ENCODE peak calls at places on chromosomes 11 and 22, in four cellular contexts. One of them, this sample, is unnamed.

GRCh38 chr11:70352074-70352473 is 46.3 kb upstream of the CTTN start:
- DNase-seq in PC-3: no peak
- DNase-seq in tibial nerve: no peak
- DNase-seq in GM23338: no peak
- DNase-seq in this sample: no peak

GRCh38 chr22:27252282-27253049 is 549.1 kb downstream of the MN1 start:
- DNase-seq in PC-3: peak; percentile 15
- DNase-seq in tibial nerve: no peak
- DNase-seq in GM23338: no peak
- DNase-seq in this sample: no peak

GRCh38 chr22:39363751-39364484 is 14.1 kb downstream of the SYNGR1 start:
- DNase-seq in PC-3: no peak
- DNase-seq in tibial nerve: no peak
- DNase-seq in GM23338: no peak
- DNase-seq in this sample: no peak

GRCh38 chr11:111359223-111360149 is 19.6 kb downstream of the POU2AF1 start:
- DNase-seq in PC-3: no peak
- DNase-seq in tibial nerve: no peak
- DNase-seq in GM23338: no peak
- DNase-seq in this sample: no peak

GRCh38 chr11:19766206-19766605 is 53.6 kb downstream of the NAV2 start:
- DNase-seq in PC-3: no peak
- DNase-seq in tibial nerve: no peak
- DNase-seq in GM23338: no peak
- DNase-seq in this sample: no peak

GRCh38 chr22:19871023-19871844 is 16.6 kb upstream of the GNB1L start:
- DNase-seq in PC-3: no peak
- DNase-seq in tibial nerve: peak; percentile 1
- DNase-seq in GM23338: no peak
- DNase-seq in this sample: no peak

GRCh38 chr22:36052505-36052941 is 23.9 kb upstream of the RBFOX2 start:
- DNase-seq in PC-3: peak; percentile 81
- DNase-seq in tibial nerve: no peak
- DNase-seq in GM23338: no peak
- DNase-seq in this sample: no peak

GRCh38 chr11:12094872-12095800 is 15.3 kb upstream of the MICAL2 start:
- DNase-seq in PC-3: no peak
- DNase-seq in tibial nerve: no peak
- DNase-seq in GM23338: no peak
- DNase-seq in this sample: no peak

GRCh38 chr11:78349614-78350013 is 68.0 kb downstream of the GAB2 start:
- DNase-seq in PC-3: no peak
- DNase-seq in tibial nerve: no peak
- DNase-seq in GM23338: no peak
- DNase-seq in this sample: no peak

GRCh38 chr11:40094954-40095353 is 1364.5 kb downstream of the LRRC4C start:
- DNase-seq in PC-3: peak; percentile 4
- DNase-seq in tibial nerve: no peak
- DNase-seq in GM23338: no peak
- DNase-seq in this sample: no peak

GRCh38 chr11:33507967-33508366 is 192.7 kb downstream of the C11orf91 start:
- DNase-seq in PC-3: peak; percentile 31
- DNase-seq in tibial nerve: no peak
- DNase-seq in GM23338: peak; percentile 77
- DNase-seq in this sample: no peak

GRCh38 chr22:46738961-46739870 is 1.2 kb upstream of the CERK start:
- DNase-seq in PC-3: no peak
- DNase-seq in tibial nerve: no peak
- DNase-seq in GM23338: peak; percentile 52
- DNase-seq in this sample: no peak

GRCh38 chr11:28757725-28758515 is 649.7 kb downstream of the METTL15 start:
- DNase-seq in PC-3: peak; percentile 95
- DNase-seq in tibial nerve: no peak
- DNase-seq in GM23338: no peak
- DNase-seq in this sample: no peak

GRCh38 chr11:57349491-57350274 is 11.5 kb downstream of the P2RX3 start:
- DNase-seq in PC-3: peak; percentile 65
- DNase-seq in tibial nerve: peak; percentile 53
- DNase-seq in GM23338: peak; percentile 85
- DNase-seq in this sample: peak; percentile 75

GRCh38 chr22:39681038-39681861 is 110.7 kb downstream of the CACNA1I start:
- DNase-seq in PC-3: no peak
- DNase-seq in tibial nerve: no peak
- DNase-seq in GM23338: no peak
- DNase-seq in this sample: no peak

GRCh38 chr11:70757241-70757640 is 358.9 kb downstream of the CTTN start:
- DNase-seq in PC-3: no peak
- DNase-seq in tibial nerve: no peak
- DNase-seq in GM23338: no peak
- DNase-seq in this sample: no peak

GRCh38 chr11:8652140-8652539 is 30.3 kb downstream of the TRIM66 start:
- DNase-seq in PC-3: peak; percentile 58
- DNase-seq in tibial nerve: no peak
- DNase-seq in GM23338: no peak
- DNase-seq in this sample: no peak

GRCh38 chr11:134464981-134465730 is 53.1 kb upstream of the B3GAT1 start:
- DNase-seq in PC-3: no peak
- DNase-seq in tibial nerve: no peak
- DNase-seq in GM23338: no peak
- DNase-seq in this sample: no peak

GRCh38 chr22:17477401-17477833 is 85.9 kb upstream of the SLC25A18 start:
- DNase-seq in PC-3: no peak
- DNase-seq in tibial nerve: no peak
- DNase-seq in GM23338: peak; percentile 61
- DNase-seq in this sample: no peak

GRCh38 chr11:8237453-8237852 is 26.2 kb downstream of the LMO1 start:
- DNase-seq in PC-3: no peak
- DNase-seq in tibial nerve: no peak
- DNase-seq in GM23338: no peak
- DNase-seq in this sample: no peak

GRCh38 chr11:113385749-113386148 is 1.8 kb upstream of the ANKK1 start:
- DNase-seq in PC-3: no peak
- DNase-seq in tibial nerve: no peak
- DNase-seq in GM23338: no peak
- DNase-seq in this sample: no peak

GRCh38 chr11:113384551-113384950 is 3.0 kb upstream of the ANKK1 start:
- DNase-seq in PC-3: peak; percentile 96
- DNase-seq in tibial nerve: no peak
- DNase-seq in GM23338: no peak
- DNase-seq in this sample: no peak

GRCh38 chr11:113389288-113389687 is 1.7 kb downstream of the ANKK1 start:
- DNase-seq in PC-3: no peak
- DNase-seq in tibial nerve: no peak
- DNase-seq in GM23338: no peak
- DNase-seq in this sample: no peak

GRCh38 chr11:113386866-113387265 is 713 bp upstream of the ANKK1 start:
- DNase-seq in PC-3: no peak
- DNase-seq in tibial nerve: no peak
- DNase-seq in GM23338: no peak
- DNase-seq in this sample: no peak

DNA sequence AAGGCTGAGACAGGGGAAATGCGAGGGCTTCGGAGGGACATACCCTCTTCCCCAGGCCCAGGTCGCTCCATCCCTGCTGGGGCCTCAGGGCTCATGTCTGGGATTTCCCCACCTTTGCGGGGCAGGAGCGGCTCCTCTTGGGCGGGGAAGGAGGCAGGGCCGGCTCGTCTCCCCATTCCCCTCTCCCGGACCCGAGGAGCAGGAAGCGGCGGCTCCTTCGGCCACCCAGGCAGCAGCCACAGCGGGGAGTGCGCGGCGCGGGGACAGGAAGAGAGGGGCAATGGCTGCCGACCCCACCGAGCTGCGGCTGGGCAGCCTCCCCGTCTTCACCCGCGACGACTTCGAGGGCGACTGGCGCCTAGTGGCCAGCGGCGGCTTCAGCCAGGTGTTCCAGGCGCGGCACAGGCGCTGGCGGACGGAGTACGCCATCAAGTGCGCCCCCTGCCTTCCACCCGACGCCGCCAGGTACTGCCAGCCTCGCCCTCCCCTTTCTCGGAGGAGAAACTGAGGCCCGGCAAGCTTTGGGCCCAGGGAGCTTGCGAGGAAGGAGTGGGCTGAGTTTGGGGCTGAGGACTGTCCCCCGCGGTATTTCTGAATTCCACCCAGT is at the start of gene ANKK1:
- DNase-seq in PC-3: no peak
- DNase-seq in tibial nerve: no peak
- DNase-seq in GM23338: peak; percentile 84
- DNase-seq in this sample: no peak
- TF ChIP-seq CTCF in PC-3: no peak
- TF ChIP-seq CTCF in tibial nerve: no peak
- TF ChIP-seq CTCF in GM23338: peak; percentile 67
- TF ChIP-seq CTCF in this sample: peak; percentile 31

GRCh38 chr22:21594865-21595452 is 27.4 kb downstream of the UBE2L3 start:
- DNase-seq in PC-3: no peak
- DNase-seq in tibial nerve: no peak
- DNase-seq in GM23338: no peak
- DNase-seq in this sample: no peak

GRCh38 chr22:21590809-21591641 is 23.5 kb downstream of the UBE2L3 start:
- DNase-seq in PC-3: no peak
- DNase-seq in tibial nerve: no peak
- DNase-seq in GM23338: no peak
- DNase-seq in this sample: no peak

GRCh38 chr22:21591695-21592094 is 24.2 kb downstream of the UBE2L3 start:
- DNase-seq in PC-3: peak; percentile 26
- DNase-seq in tibial nerve: no peak
- DNase-seq in GM23338: no peak
- DNase-seq in this sample: no peak

GRCh38 chr22:21592422-21592821 is 24.9 kb downstream of the UBE2L3 start:
- DNase-seq in PC-3: no peak
- DNase-seq in tibial nerve: no peak
- DNase-seq in GM23338: no peak
- DNase-seq in this sample: no peak

GRCh38 chr22:21593406-21594232 is 26.1 kb downstream of the UBE2L3 start:
- DNase-seq in PC-3: peak; percentile 24
- DNase-seq in tibial nerve: no peak
- DNase-seq in GM23338: peak; percentile 78
- DNase-seq in this sample: no peak
- TF ChIP-seq CTCF in PC-3: peak; percentile 61
- TF ChIP-seq CTCF in tibial nerve: no peak
- TF ChIP-seq CTCF in GM23338: peak; percentile 59
- TF ChIP-seq CTCF in this sample: no peak

GRCh38 chr11:125923633-125924032 is 19.3 kb downstream of the DDX25 start:
- DNase-seq in PC-3: no peak
- DNase-seq in tibial nerve: no peak
- DNase-seq in GM23338: no peak
- DNase-seq in this sample: no peak

GRCh38 chr11:125922156-125922555 is 17.8 kb downstream of the DDX25 start:
- DNase-seq in PC-3: no peak
- DNase-seq in tibial nerve: no peak
- DNase-seq in GM23338: no peak
- DNase-seq in this sample: no peak

GRCh38 chr11:125921042-125921441 is 16.7 kb downstream of the DDX25 start:
- DNase-seq in PC-3: no peak
- DNase-seq in tibial nerve: no peak
- DNase-seq in GM23338: no peak
- DNase-seq in this sample: no peak

GRCh38 chr11:125924384-125925007 is 20.2 kb downstream of the DDX25 start:
- DNase-seq in PC-3: no peak
- DNase-seq in tibial nerve: no peak
- DNase-seq in GM23338: no peak
- DNase-seq in this sample: no peak

GRCh38 chr11:125923012-125923579 is 18.8 kb downstream of the DDX25 start:
- DNase-seq in PC-3: peak; percentile 94
- DNase-seq in tibial nerve: peak; percentile 45
- DNase-seq in GM23338: peak; percentile 92
- DNase-seq in this sample: peak; percentile 75
- TF ChIP-seq CTCF in PC-3: peak; percentile 93
- TF ChIP-seq CTCF in tibial nerve: peak; percentile 59
- TF ChIP-seq CTCF in GM23338: peak; percentile 88
- TF ChIP-seq CTCF in this sample: peak; percentile 57

GRCh38 chr22:22357024-22357868 is 112.7 kb downstream of the VPREB1 start:
- DNase-seq in PC-3: peak; percentile 74
- DNase-seq in tibial nerve: peak; percentile 44
- DNase-seq in GM23338: peak; percentile 93
- DNase-seq in this sample: peak; percentile 86
- TF ChIP-seq CTCF in PC-3: peak; percentile 67
- TF ChIP-seq CTCF in tibial nerve: peak; percentile 35
- TF ChIP-seq CTCF in GM23338: peak; percentile 63
- TF ChIP-seq CTCF in this sample: peak; percentile 83

DNA sequence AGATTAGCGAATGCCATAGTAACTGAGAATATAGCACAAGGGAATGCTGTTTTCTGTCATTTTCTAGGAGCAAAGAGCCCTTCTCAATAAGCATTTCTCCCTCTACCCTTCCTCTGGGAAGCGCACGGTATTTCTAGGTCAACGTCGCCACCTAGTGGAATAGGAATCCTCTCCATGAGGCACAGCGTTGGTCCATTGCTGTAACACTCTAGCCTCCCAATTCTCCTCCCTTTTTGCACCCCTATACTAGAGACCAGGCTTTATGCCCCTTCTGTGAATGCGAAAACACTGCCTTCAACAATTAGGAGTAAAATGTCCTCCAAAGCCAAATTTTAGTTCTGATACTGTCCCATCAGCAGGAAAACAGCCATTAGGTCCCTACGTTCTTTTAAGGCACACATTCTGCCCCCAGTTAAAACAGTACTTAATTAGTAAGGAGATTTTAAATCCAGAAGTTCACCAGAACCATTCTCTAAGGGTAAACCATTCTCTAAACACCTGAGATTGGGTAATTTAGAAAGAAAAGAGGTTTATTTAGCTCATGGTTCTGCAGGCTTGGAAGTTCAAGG is 12.8 kb upstream of the HYLS1 start:
- DNase-seq in PC-3: peak; percentile 90
- DNase-seq in tibial nerve: no peak
- DNase-seq in GM23338: peak; percentile 91
- DNase-seq in this sample: peak; percentile 54
- TF ChIP-seq CTCF in PC-3: peak; percentile 94
- TF ChIP-seq CTCF in tibial nerve: peak; percentile 77
- TF ChIP-seq CTCF in GM23338: peak; percentile 89
- TF ChIP-seq CTCF in this sample: peak; percentile 71

DNA sequence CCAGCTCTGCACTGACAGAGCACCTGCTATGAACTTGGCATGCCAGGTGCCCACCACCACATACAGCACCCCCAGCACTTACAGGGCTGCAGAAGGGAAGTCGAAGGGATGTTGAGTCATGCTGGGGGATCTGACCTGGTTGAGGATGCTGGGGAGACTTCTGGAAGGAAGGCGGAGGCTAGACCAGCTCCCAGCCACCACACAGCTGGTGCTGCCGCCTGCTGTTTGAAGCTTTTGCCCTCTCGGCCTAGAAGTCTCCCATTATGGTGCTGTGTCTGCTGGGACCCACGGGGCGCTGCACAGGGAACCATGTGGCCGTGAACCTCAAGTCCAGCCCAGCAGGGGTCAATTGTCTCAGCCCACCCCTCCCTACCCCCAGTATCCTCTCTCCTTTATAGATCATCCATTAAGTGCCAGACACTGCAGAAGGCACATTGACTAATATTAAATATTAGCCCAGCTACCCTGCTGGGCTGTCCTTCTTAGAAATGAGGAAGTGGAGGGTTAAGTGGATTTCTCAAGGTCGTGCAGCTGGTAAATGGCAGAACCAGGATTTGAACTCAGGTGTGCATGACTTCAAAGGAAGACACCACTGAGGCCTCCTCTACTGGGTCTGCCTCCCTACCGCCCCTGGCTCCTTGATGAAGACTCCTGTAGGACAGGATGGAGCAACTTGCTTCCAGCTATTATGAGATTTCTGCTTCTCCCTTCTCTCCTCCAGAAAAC is 49.7 kb downstream of the CYTH4 start:
- DNase-seq in PC-3: peak; percentile 9
- DNase-seq in tibial nerve: no peak
- DNase-seq in GM23338: no peak
- DNase-seq in this sample: no peak
- TF ChIP-seq CTCF in PC-3: no peak
- TF ChIP-seq CTCF in tibial nerve: no peak
- TF ChIP-seq CTCF in GM23338: no peak
- TF ChIP-seq CTCF in this sample: no peak

This sample was measured in GM20000.